ENCODE peak calls at places on chromosomes 2 and 18, in seven cellular contexts. Z, Q, P, R, E, A and S are unnamed samples. For H3K36me3, the result is how much of the 10 kb centered on the place peaks cover.

GRCh38 chr2:71599038-71599437 is 145.7 kb downstream of the DYSF start:
- DNase-seq in R (no peak), A (no peak), Q (no peak), Z (no peak), E (no peak), P (no peak), S (no peak)

GRCh38 chr18:68897286-68897685 is 99.4 kb downstream of the CCDC102B start:
- DNase-seq in P (no peak), A (no peak), Z (no peak), R (no peak), Q (no peak), E (no peak), S (no peak)

GRCh38 chr2:224518806-224519580 is 66.2 kb downstream of the CUL3 start:
- DNase-seq in E (no peak), R (no peak), A (no peak), Z (no peak), P (peak), Q (no peak), S (no peak)

GRCh38 chr2:105384861-105385260 is 14.0 kb downstream of the FHL2 start:
- DNase-seq in Q (no peak), A (no peak), E (no peak), P (no peak), Z (no peak), R (no peak), S (no peak)

GRCh38 chr2:140580799-140581198 is 1550.0 kb downstream of the LRP1B start:
- DNase-seq in P (no peak), A (no peak), Z (no peak), Q (no peak), R (no peak), E (no peak), S (no peak)

GRCh38 chr2:68088950-68089349 is 26.1 kb upstream of the C1D start:
- DNase-seq in Z (no peak), A (no peak), E (no peak), P (no peak), R (no peak), Q (no peak), S (no peak)

GRCh38 chr2:96949153-96949520 is 37.2 kb downstream of the FAM178B start:
- DNase-seq in E (no peak), R (no peak), A (no peak), Z (no peak), Q (no peak), P (no peak), S (no peak)

GRCh38 chr2:70214958-70215357 is 24.1 kb upstream of the C2orf42 start:
- DNase-seq in Z (no peak), R (no peak), E (no peak), A (no peak), Q (no peak), P (peak), S (no peak)

GRCh38 chr2:942775-943460 is 7.7 kb upstream of the SNTG2 start:
- DNase-seq in P (no peak), A (no peak), R (no peak), E (no peak), Z (no peak), Q (no peak), S (no peak)

GRCh38 chr18:31321719-31322118 is 3.8 kb downstream of the DSG1 start:
- DNase-seq in A (no peak), R (no peak), P (no peak), E (no peak), Z (no peak), Q (no peak), S (no peak)

GRCh38 chr2:9814129-9814868 is 29.0 kb upstream of the TAF1B start:
- DNase-seq in A (no peak), Z (peak), R (no peak), P (no peak), Q (no peak), E (no peak), S (peak)
- TF ChIP-seq CTCF in A (no peak), Z (no peak), R (no peak), P (no peak), Q (no peak), E (peak), S (peak)

GRCh38 chr18:79706006-79706405 is 26.4 kb downstream of the CTDP1 start:
- DNase-seq in Q (no peak), R (no peak), A (no peak), P (no peak), Z (no peak), E (no peak), S (no peak)
- H3K36me3 ChIP-seq in Q (under half), R (half or more), A (under half), P (under half), Z (half or more), E (under half), S (under half)

DNA sequence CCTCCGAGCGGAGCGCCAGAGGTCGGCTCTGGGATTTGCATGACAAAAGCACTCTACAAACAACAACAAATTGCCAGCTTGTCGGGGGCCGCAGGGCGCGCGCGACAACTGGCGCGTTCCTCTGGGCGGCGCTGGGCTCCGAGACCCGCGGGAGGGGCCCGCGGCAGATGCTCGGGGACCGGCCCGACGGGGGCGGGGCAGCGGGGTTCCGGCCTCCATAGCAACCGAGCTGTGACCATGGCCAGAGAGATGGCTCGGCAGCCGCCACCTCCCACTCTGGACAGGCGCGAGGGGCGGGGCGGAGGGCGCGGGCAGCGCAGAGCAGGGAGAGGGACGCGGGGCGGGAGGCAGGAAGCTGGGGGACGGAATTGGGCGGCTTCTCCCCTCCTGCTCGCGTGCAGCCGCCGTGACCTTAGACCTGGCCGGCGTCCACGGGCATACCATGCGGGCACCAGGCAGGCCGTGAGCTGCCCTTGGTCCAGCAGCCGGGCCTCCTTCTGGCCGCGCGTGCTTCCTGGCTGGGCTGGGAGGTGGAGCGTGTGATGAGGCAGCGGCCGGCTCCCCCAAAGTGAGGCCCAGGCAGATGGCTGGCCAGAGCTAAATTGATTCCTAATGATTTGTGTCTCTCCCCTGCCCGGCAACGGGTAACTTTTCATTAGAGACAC is 171.5 kb downstream of the CELF4 start:
- DNase-seq in E (peak), A (peak), R (peak), Z (peak), P (peak), Q (peak), S (no peak)
- TF ChIP-seq CTCF in E (no peak), A (no peak), R (no peak), Z (no peak), P (no peak), Q (no peak), S (no peak)

GRCh38 chr2:233462826-233463470 is 103.6 kb downstream of the USP40 start:
- DNase-seq in A (no peak), P (no peak), Q (no peak), Z (no peak), R (no peak), E (no peak), S (peak)
- H3K36me3 ChIP-seq in A (under half), P (under half), Q (under half), Z (half or more), R (half or more), E (under half), S (under half)

GRCh38 chr2:213627835-213628234 is 343.6 kb downstream of the SPAG16 start:
- DNase-seq in P (no peak), R (no peak), A (no peak), Z (no peak), E (no peak), Q (no peak), S (no peak)

DNA sequence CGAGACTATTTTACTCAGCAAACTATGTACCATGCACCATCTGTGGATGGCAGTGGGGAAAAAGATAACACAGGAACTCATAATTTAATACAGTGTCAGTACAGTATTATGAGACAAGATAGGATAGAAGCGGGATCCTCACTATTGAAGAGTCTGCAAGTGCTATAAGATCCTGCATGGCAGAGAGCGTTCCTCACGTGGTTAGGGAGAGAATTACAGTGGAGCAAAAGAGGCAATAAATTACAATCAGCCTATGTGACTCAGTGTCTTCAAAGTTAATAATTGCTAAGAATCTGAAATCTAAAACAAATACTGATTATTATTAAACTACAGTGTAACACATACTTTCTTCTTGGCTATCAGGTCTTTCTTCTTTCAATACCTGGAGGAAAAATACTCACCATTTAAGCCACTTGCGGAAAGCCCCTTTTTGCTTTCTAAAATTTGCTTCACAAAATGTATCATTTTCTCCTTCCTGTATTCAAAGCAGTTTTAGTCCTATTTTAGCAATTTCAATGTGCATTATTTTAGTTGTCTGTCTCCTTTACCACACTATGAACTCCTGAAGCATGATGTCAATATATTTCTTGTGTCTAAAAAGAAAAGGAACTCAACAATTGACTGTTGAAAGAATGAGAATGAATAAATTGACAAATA is 342.9 kb downstream of the SPAG16 start:
- DNase-seq in Z (no peak), A (peak), E (no peak), R (no peak), Q (no peak), P (no peak), S (no peak)
- TF ChIP-seq CTCF in Z (no peak), A (no peak), E (no peak), R (no peak), Q (no peak), P (no peak), S (no peak)

DNA sequence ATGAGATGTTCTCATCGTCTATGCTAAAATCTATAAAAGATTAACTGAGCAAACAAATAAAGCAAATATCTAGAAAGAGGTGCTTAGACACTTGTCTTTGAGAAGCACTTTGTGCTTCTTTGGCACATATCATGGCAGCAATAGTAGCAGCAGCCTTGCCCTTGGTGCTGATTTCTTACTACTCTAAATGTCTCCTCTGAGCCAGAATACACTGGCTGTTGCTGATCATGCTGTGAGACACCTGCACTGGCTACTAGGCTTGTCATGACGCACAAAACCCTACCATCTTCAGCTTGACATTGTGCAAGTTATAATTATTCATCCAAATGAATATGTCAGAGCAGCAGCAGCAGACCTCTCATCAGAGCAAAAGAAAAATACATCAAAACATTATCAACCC is 46.7 kb downstream of the FANCL start:
- DNase-seq in E (no peak), Q (no peak), Z (no peak), P (no peak), R (no peak), A (peak), S (no peak)
- H3K36me3 ChIP-seq in E (under half), Q (under half), Z (under half), P (under half), R (under half), A (under half), S (under half)